ENCODE peak calls at places on chromosomes 7 and 10, in nine cellular contexts. R is cardiac fibroblast, L is OCI-LY7, F is Peyer's patch, O is B cell, N is mammary epithelial cell, B is choroid plexus epithelial cell, P is BE2C, Z is colonic mucosa. A is an unnamed sample.

GRCh38 chr10:50536617-50537252 is 87.0 kb downstream of the SGMS1 start:
- DNase-seq in R (peak; percentile 77), L (no peak), F (no peak), O (no peak), N (peak; percentile 41), B (no peak), P (no peak), Z (no peak), A (no peak)

GRCh38 chr7:70474639-70475234 is 657.2 kb upstream of the GALNT17 start:
- DNase-seq in R (no peak), L (no peak), F (no peak), O (no peak), N (no peak), B (no peak), P (peak; percentile 65), Z (no peak), A (no peak)

GRCh38 chr7:101581891-101582290 is 47.2 kb downstream of the MYL10 start:
- DNase-seq in R (no peak), L (no peak), F (no peak), O (no peak), N (no peak), B (no peak), P (no peak), Z (no peak), A (no peak)

GRCh38 chr10:43395571-43396060 is 13.4 kb downstream of the HNRNPF start:
- DNase-seq in R (peak; percentile 39), L (peak; percentile 66), F (peak; percentile 74), O (no peak), N (no peak), B (peak; percentile 29), P (peak; percentile 54), Z (no peak), A (peak; percentile 39)

GRCh38 chr10:72730462-72730861 is 38.5 kb downstream of the MCU start:
- DNase-seq in R (peak; percentile 90), L (no peak), F (no peak), O (no peak), N (no peak), B (peak; percentile 52), P (no peak), Z (no peak), A (no peak)

GRCh38 chr7:149752646-149753045 is 20.7 kb downstream of the ZNF467 start:
- DNase-seq in R (no peak), L (no peak), F (no peak), O (no peak), N (no peak), B (no peak), P (no peak), Z (no peak), A (no peak)

GRCh38 chr7:13321321-13321720 is 633.9 kb downstream of the ARL4A start:
- DNase-seq in R (peak; percentile 11), L (no peak), F (no peak), O (no peak), N (no peak), B (peak; percentile 19), P (no peak), Z (no peak), A (no peak)

GRCh38 chr7:36777855-36778254 is 53.6 kb upstream of the AOAH start:
- DNase-seq in R (no peak), L (no peak), F (no peak), O (no peak), N (no peak), B (no peak), P (no peak), Z (no peak), A (no peak)

GRCh38 chr7:50749908-50750307 is 32.8 kb downstream of the GRB10 start:
- DNase-seq in R (no peak), L (no peak), F (no peak), O (no peak), N (no peak), B (no peak), P (no peak), Z (no peak), A (no peak)

GRCh38 chr7:32588657-32589056 is 93.4 kb downstream of the AVL9 start:
- DNase-seq in R (peak; percentile 83), L (no peak), F (no peak), O (no peak), N (peak; percentile 52), B (peak; percentile 94), P (no peak), Z (no peak), A (no peak)
- TF ChIP-seq CTCF in R (no peak), L (no peak), F (no peak), O (no peak), N (no peak), B (peak; percentile 32), P (no peak), Z (no peak), A (no peak)

GRCh38 chr10:11823122-11823988 is at the start of gene PROSER2:
- DNase-seq in R (peak; percentile 67), L (no peak), F (peak; percentile 59), O (no peak), N (peak; percentile 66), B (peak; percentile 62), P (no peak), Z (peak; percentile 65), A (peak; percentile 46)

GRCh38 chr10:11824825-11825224 is 1.7 kb downstream of the PROSER2 start:
- DNase-seq in R (peak; percentile 25), L (no peak), F (no peak), O (no peak), N (no peak), B (no peak), P (no peak), Z (no peak), A (no peak)

GRCh38 chr10:11825796-11826414 is 2.7 kb downstream of the PROSER2 start:
- DNase-seq in R (no peak), L (no peak), F (no peak), O (no peak), N (no peak), B (no peak), P (no peak), Z (no peak), A (no peak)

GRCh38 chr10:11823989-11824346 is 812 bp downstream of the PROSER2 start:
- DNase-seq in R (peak; percentile 39), L (no peak), F (no peak), O (no peak), N (peak; percentile 12), B (peak; percentile 39), P (no peak), Z (no peak), A (no peak)

DNA sequence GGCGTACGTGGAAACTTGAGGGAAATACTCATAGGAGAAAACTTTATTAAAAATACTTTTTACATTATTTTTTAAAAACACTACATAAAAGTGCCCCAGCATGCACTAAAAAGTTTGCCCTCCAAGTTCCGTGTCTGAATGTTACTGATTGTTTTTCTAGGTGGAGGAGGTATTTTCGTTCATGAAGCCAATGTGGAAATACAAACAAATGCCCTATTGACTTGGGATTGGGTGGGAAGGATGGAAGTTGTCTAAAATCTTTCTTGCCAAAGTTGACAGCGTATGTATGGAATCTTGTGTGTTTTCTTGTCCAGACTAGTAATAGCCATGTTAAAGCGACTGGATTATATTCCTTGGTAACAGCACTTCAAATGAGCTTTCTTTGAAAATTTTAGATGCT is 1.2 kb downstream of the PROSER2 start:
- DNase-seq in R (peak; percentile 39), L (no peak), F (no peak), O (no peak), N (peak; percentile 23), B (peak; percentile 18), P (no peak), Z (no peak), A (no peak)
- TF ChIP-seq CTCF in R (no peak), L (no peak), F (no peak), O (no peak), N (no peak), B (no peak), P (no peak), Z (no peak), A (no peak)

DNA sequence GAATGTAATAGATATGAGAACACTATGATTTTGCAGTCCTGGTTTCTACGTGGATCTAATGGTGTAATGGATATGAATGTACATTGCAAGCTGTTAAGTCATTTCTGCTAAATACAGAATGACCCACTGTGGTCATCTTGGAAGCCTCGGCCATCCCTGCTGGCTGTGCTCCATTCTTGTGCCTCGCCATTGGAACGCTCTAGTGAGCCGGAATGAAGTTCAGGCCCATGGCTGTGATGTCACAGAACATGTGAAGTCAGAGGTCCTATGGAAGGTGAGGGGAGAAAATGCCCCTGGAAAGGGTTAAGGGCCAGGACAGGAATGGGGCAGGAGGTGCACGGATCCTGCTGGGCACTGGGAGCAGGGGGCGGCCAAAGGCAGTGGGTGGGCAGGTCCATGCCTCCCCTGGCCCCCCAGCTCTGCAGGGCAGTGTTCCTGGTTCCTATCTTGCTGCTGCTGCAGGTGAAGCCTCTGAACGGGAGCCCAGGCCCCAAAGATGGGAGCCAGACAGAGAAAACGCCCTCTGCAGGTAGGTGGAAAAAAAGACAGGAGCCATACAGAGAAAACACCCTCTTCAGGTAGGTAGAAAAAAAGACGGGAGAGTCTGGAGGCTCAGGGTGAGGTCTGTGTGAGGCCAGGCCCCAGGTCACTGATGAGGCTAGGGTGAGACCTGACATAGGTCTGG is at the start of gene LLCFC1:
- DNase-seq in R (no peak), L (peak; percentile 29), F (no peak), O (no peak), N (no peak), B (no peak), P (no peak), Z (no peak), A (no peak)
- TF ChIP-seq CTCF in R (peak; percentile 5), L (peak; percentile 75), F (no peak), O (no peak), N (peak; percentile 51), B (peak; percentile 25), P (no peak), Z (no peak), A (no peak)

GRCh38 chr10:99853655-99854054 is 71.2 kb downstream of the ABCC2 start:
- DNase-seq in R (no peak), L (no peak), F (no peak), O (no peak), N (no peak), B (no peak), P (no peak), Z (no peak), A (no peak)

GRCh38 chr10:99851825-99852224 is 69.4 kb downstream of the ABCC2 start:
- DNase-seq in R (no peak), L (no peak), F (no peak), O (no peak), N (no peak), B (no peak), P (no peak), Z (no peak), A (no peak)

GRCh38 chr10:99852481-99853213 is 70.2 kb downstream of the ABCC2 start:
- DNase-seq in R (no peak), L (no peak), F (no peak), O (no peak), N (no peak), B (no peak), P (no peak), Z (no peak), A (no peak)

GRCh38 chr10:99855479-99856071 is 73.1 kb downstream of the ABCC2 start:
- DNase-seq in R (no peak), L (no peak), F (no peak), O (no peak), N (no peak), B (no peak), P (no peak), Z (no peak), A (no peak)

DNA sequence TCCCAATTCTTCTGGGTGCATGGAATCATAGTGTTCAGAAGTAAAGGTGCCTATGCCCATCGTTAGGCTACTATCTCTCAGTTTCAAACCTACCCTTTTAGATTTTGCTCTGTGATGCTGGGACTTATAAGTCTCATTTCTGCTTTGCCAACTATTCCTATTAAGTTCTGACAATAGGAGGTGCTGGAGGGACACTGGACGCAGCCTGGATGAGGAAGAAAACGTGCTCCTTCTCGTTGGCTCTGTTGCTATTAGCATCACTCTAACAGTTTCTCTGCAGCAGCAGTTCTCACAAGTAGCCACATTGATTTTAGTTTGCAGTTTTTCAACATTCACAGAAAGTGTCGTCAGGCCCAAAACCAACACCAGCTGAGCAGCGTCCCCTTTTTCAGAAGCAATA is 72.4 kb downstream of the ABCC2 start:
- DNase-seq in R (peak; percentile 83), L (peak; percentile 20), F (no peak), O (no peak), N (no peak), B (peak; percentile 92), P (peak; percentile 25), Z (no peak), A (no peak)
- TF ChIP-seq CTCF in R (peak; percentile 65), L (peak; percentile 57), F (no peak), O (no peak), N (peak; percentile 2), B (peak; percentile 85), P (peak; percentile 61), Z (peak; percentile 16), A (no peak)

A was measured in glutamatergic neuron.